ENCODE peak calls at places on chromosomes 12 and 14, in eight cellular contexts. M is upper lobe of left lung, Q is A549, O is endothelial cell of umbilical vein, L is Peyer's patch, F is H1, Y is K562, X is lower leg skin. N is an unnamed sample.

GRCh38 chr12:23197266-23197665 is 572.3 kb downstream of the ETNK1 start:
- DNase-seq in M (no peak), Q (no peak), O (peak; percentile 45), L (no peak), F (no peak), Y (no peak), X (no peak), N (no peak)

GRCh38 chr14:99730876-99731351 is 46.8 kb downstream of the CYP46A1 start:
- DNase-seq in M (peak; percentile 19), Q (no peak), O (no peak), L (peak; percentile 45), F (no peak), Y (no peak), X (peak; percentile 79), N (peak; percentile 26)

GRCh38 chr12:121620328-121620891 is 5.9 kb upstream of the ORAI1 start:
- DNase-seq in M (no peak), Q (no peak), O (no peak), L (no peak), F (no peak), Y (peak; percentile 23), X (no peak), N (no peak)

GRCh38 chr12:118429703-118430383 is 53.5 kb downstream of the SUDS3 start:
- DNase-seq in M (peak; percentile 73), Q (no peak), O (no peak), L (no peak), F (no peak), Y (no peak), X (no peak), N (no peak)

GRCh38 chr12:41277019-41277770 is 89.1 kb downstream of the PDZRN4 start:
- DNase-seq in M (no peak), Q (peak; percentile 55), O (peak; percentile 41), L (no peak), F (no peak), Y (peak; percentile 27), X (no peak), N (no peak)

GRCh38 chr12:38384816-38385491 is 68.4 kb downstream of the ALG10B start:
- DNase-seq in M (peak; percentile 74), Q (peak; percentile 52), O (no peak), L (no peak), F (peak; percentile 53), Y (no peak), X (no peak), N (no peak)

GRCh38 chr12:57474862-57475261 is 4.8 kb downstream of the ARHGAP9 start:
- DNase-seq in M (no peak), Q (no peak), O (no peak), L (no peak), F (no peak), Y (no peak), X (no peak), N (no peak)

GRCh38 chr14:22547948-22548750 is 40.9 kb downstream of the DAD1 start:
- DNase-seq in M (no peak), Q (no peak), O (no peak), L (no peak), F (no peak), Y (no peak), X (no peak), N (no peak)

GRCh38 chr12:118125743-118126118 is 10.2 kb upstream of the PEBP1 start:
- DNase-seq in M (no peak), Q (no peak), O (no peak), L (no peak), F (no peak), Y (no peak), X (no peak), N (no peak)

GRCh38 chr12:7032990-7033389 is 14.7 kb upstream of the LPCAT3 start:
- DNase-seq in M (no peak), Q (no peak), O (no peak), L (no peak), F (no peak), Y (no peak), X (no peak), N (no peak)

GRCh38 chr12:67415473-67415872 is 146.3 kb downstream of the CAND1 start:
- DNase-seq in M (no peak), Q (peak; percentile 34), O (no peak), L (no peak), F (no peak), Y (peak; percentile 21), X (no peak), N (no peak)

GRCh38 chr12:109385339-109386078 is 37.8 kb downstream of the MYO1H start:
- DNase-seq in M (no peak), Q (peak; percentile 64), O (peak; percentile 58), L (no peak), F (no peak), Y (peak; percentile 29), X (peak; percentile 89), N (peak; percentile 29)

GRCh38 chr12:66813137-66813867 is 134.4 kb upstream of the GRIP1 start:
- DNase-seq in M (no peak), Q (no peak), O (no peak), L (no peak), F (no peak), Y (no peak), X (no peak), N (no peak)

GRCh38 chr12:131403676-131404075 is 307.2 kb upstream of the SFSWAP start:
- DNase-seq in M (no peak), Q (no peak), O (no peak), L (no peak), F (no peak), Y (no peak), X (no peak), N (no peak)

GRCh38 chr14:103916636-103917262 is 11.5 kb upstream of the TDRD9 start:
- DNase-seq in M (no peak), Q (no peak), O (no peak), L (no peak), F (no peak), Y (no peak), X (no peak), N (peak; percentile 29)

GRCh38 chr12:26416550-26416949 is 221.2 kb downstream of the SSPN start:
- DNase-seq in M (no peak), Q (no peak), O (no peak), L (no peak), F (no peak), Y (no peak), X (no peak), N (no peak)

GRCh38 chr14:90093942-90094595 is 32.3 kb downstream of the KCNK13 start:
- DNase-seq in M (no peak), Q (no peak), O (no peak), L (no peak), F (no peak), Y (no peak), X (no peak), N (no peak)

GRCh38 chr14:104680056-104680805 is 9.2 kb upstream of the INF2 start:
- DNase-seq in M (no peak), Q (peak; percentile 83), O (peak; percentile 67), L (peak; percentile 75), F (no peak), Y (peak; percentile 36), X (peak; percentile 89), N (peak; percentile 74)

GRCh38 chr12:112824166-112824565 is 32.6 kb downstream of the RPH3A start:
- DNase-seq in M (no peak), Q (no peak), O (no peak), L (no peak), F (peak; percentile 38), Y (no peak), X (no peak), N (no peak)
- TF ChIP-seq CTCF in M (no peak), Q (no peak), O (no peak), L (no peak), F (no peak), Y (no peak), X (no peak), N (no peak)

GRCh38 chr14:61460853-61461611 is 139.7 kb downstream of the PRKCH start:
- DNase-seq in M (no peak), Q (no peak), O (peak; percentile 60), L (no peak), F (peak; percentile 42), Y (peak; percentile 13), X (peak; percentile 84), N (no peak)

GRCh38 chr14:61463664-61464063 is 142.3 kb downstream of the PRKCH start:
- DNase-seq in M (no peak), Q (no peak), O (no peak), L (no peak), F (no peak), Y (no peak), X (no peak), N (no peak)

GRCh38 chr14:61460063-61460462 is 138.7 kb downstream of the PRKCH start:
- DNase-seq in M (no peak), Q (no peak), O (no peak), L (no peak), F (no peak), Y (no peak), X (no peak), N (no peak)

GRCh38 chr14:61461808-61462275 is 140.5 kb downstream of the PRKCH start:
- DNase-seq in M (no peak), Q (peak; percentile 72), O (peak; percentile 80), L (no peak), F (peak; percentile 43), Y (peak; percentile 43), X (no peak), N (no peak)

DNA sequence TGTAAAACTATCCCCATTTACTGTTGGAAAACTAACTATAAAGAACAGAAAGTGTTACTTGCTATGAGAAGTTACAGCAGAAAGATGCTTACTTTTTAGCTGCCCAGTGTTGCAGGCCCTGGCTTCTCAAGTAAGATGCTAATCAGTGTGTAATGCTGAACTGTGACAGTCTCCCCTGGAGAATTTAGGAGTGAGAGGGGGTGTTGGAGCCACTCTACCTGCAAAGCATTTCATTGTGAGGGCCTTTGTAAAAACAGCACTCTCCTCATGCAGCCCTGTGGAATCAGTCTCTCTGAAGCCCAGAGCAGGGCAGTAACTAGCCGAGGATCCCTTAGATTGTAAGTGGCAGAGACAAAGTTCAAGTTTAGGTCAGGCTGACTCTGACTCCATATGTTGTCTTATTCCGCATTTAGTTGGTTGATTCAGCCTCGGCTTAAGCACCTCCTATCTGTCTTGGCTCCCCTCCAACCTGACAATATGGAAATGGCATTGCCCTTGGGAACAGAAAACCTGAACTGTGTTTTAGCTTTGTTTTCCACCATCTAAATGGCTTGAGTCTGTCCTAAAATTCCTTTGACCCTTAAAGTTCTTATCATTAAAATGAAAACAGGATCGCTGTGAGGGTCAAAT is 141.3 kb downstream of the PRKCH start:
- DNase-seq in M (no peak), Q (peak; percentile 79), O (peak; percentile 73), L (no peak), F (peak; percentile 45), Y (peak; percentile 15), X (no peak), N (no peak)
- H3K4me3 ChIP-seq in M (no peak overlapping the region), Q (no peak overlapping the region), O (no peak overlapping the region), L (no peak overlapping the region), F (no peak overlapping the region), Y (no peak overlapping the region), X (no peak overlapping the region), N (no peak overlapping the region)

GRCh38 chr12:62259993-62260732 is at the start of gene USP15:
- DNase-seq in M (peak; percentile 96), Q (peak; percentile 99), O (peak; percentile 97), L (peak; percentile 97), F (peak; percentile 98), Y (peak; percentile 92), X (peak; percentile 99), N (peak; percentile 97)
- TF ChIP-seq POLR2A in M (peak; percentile 64), Q (peak; percentile 82), O (peak; percentile 78), L (peak; percentile 66), F (peak; percentile 94), Y (peak; percentile 90), X (peak; percentile 49), N (peak; percentile 46)

DNA sequence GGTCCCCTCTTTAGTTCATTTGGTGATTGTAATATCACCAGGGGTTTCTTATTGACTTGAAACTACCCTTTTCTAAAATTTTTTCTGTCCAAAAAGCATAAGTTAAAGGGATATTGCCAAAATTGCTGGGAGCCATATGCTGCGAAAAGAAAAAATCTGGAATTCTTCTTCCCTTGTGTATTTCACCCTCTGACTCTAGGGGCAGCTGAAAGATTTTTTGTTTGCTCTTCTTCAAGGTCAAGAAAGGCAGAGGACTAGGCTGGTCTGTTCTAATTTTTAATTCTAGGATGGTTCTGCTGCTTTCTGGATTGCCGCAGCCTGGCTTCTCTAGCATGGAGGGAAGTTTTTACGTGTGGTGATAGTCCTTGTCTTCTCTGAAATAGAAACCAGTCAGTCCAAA is 61.6 kb downstream of the FBXL14 start:
- DNase-seq in M (no peak), Q (no peak), O (no peak), L (no peak), F (no peak), Y (no peak), X (peak; percentile 14), N (no peak)
- TF ChIP-seq CTCF in M (no peak), Q (no peak), O (no peak), L (no peak), F (no peak), Y (no peak), X (no peak), N (no peak)

N was measured in uterus.